ENCODE peak calls at places on chromosomes 3 and 15, in nine cellular contexts. M is heart left ventricle, T is breast epithelium, V is suprapubic skin, F is esophagus squamous epithelium, N is A549, S is lower leg skin, U is body of pancreas, Z is adrenal gland. O is an unnamed sample.

GRCh38 chr15:69462493-69463181 is 10.0 kb downstream of the RPLP1 start:
- DNase-seq in V (peak; percentile 98), M (peak; percentile 96), Z (peak; percentile 99), F (peak; percentile 55), S (peak; percentile 97), U (peak; percentile 95), T (peak; percentile 97), N (peak; percentile 100), O (peak; percentile 98)

GRCh38 chr3:49805367-49805782 is 2.3 kb downstream of the INKA1 start:
- DNase-seq in N (no peak), V (peak; percentile 92), S (peak; percentile 81), U (peak; percentile 83), F (no peak), M (peak; percentile 94), Z (peak; percentile 87), T (peak; percentile 74), O (peak; percentile 42)

GRCh38 chr3:32175607-32176197 is 62.8 kb upstream of the CMTM8 start:
- DNase-seq in U (peak; percentile 56), N (peak; percentile 56), V (no peak), M (no peak), T (no peak), S (peak; percentile 31), F (no peak), Z (no peak), O (no peak)

GRCh38 chr3:94453864-94454263 is 391.0 kb downstream of the NSUN3 start:
- DNase-seq in V (no peak), F (no peak), Z (no peak), S (no peak), T (no peak), N (no peak), U (no peak), M (no peak), O (no peak)

GRCh38 chr15:77921664-77922063 is 155.8 kb downstream of the TBC1D2B start:
- DNase-seq in F (no peak), U (no peak), T (no peak), M (peak; percentile 5), N (no peak), S (no peak), V (peak; percentile 44), Z (peak; percentile 14), O (peak; percentile 2)

GRCh38 chr3:26807272-26807671 is 184.7 kb downstream of the LRRC3B start:
- DNase-seq in Z (no peak), S (no peak), M (no peak), T (no peak), F (no peak), U (no peak), V (no peak), N (no peak), O (no peak)

GRCh38 chr15:65087873-65088642 is 11.5 kb downstream of the KBTBD13 start:
- DNase-seq in N (no peak), M (peak; percentile 84), V (no peak), S (no peak), T (no peak), U (no peak), Z (peak; percentile 66), F (no peak), O (peak; percentile 78)

GRCh38 chr15:52136471-52136993 is 24.0 kb upstream of the BCL2L10 start:
- DNase-seq in T (no peak), U (no peak), F (no peak), M (no peak), N (no peak), Z (no peak), V (no peak), S (no peak), O (no peak)

GRCh38 chr3:197550489-197550888 is 5.3 kb downstream of the BDH1 start:
- DNase-seq in T (no peak), Z (no peak), S (no peak), N (no peak), F (no peak), V (no peak), M (no peak), U (no peak), O (no peak)

GRCh38 chr3:106631378-106632083 is 745.7 kb upstream of the CCDC54 start:
- DNase-seq in Z (no peak), U (no peak), F (no peak), S (no peak), N (no peak), M (no peak), T (no peak), V (no peak), O (no peak)

GRCh38 chr15:31434418-31435255 is 108.0 kb downstream of the KLF13 start:
- DNase-seq in F (peak; percentile 36), U (no peak), M (peak; percentile 65), S (peak; percentile 75), V (peak; percentile 86), T (no peak), Z (peak; percentile 80), N (no peak), O (peak; percentile 82)

GRCh38 chr15:59372352-59373211 is at the start of gene MYO1E:
- DNase-seq in N (peak; percentile 100), U (peak; percentile 88), S (peak; percentile 94), M (peak; percentile 91), Z (peak; percentile 95), V (peak; percentile 92), T (peak; percentile 83), F (no peak), O (peak; percentile 92)

GRCh38 chr3:146308682-146309081 is 57.8 kb upstream of the PLSCR4 start:
- DNase-seq in M (no peak), N (no peak), F (no peak), Z (no peak), S (peak; percentile 44), V (no peak), T (no peak), U (no peak), O (no peak)

DNA sequence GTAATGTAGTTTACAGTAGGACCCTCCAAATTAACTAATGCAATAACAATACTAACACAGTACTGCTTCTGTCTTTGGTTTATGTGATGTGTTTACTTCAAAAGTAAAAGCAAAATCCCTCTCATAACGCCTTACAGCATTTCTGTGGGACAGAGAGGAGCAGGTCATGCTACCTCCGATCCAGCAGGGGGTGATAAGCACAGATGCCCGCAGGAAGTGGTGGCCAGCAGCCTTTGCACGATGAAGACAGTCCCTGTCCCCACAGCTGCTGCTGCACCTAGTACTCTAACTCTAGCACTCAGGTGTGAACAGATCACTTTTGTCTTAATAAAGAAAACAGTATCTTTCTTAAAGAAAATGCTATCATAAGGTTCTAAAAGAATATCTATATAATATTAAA is 38.3 kb downstream of the ANO10 start:
- DNase-seq in N (no peak), Z (no peak), M (no peak), T (no peak), V (no peak), F (no peak), U (no peak), S (no peak), O (no peak)
- TF ChIP-seq CTCF in N (no peak), Z (no peak), M (no peak), T (no peak), V (no peak), F (no peak), U (no peak), S (no peak), O (no peak)

DNA sequence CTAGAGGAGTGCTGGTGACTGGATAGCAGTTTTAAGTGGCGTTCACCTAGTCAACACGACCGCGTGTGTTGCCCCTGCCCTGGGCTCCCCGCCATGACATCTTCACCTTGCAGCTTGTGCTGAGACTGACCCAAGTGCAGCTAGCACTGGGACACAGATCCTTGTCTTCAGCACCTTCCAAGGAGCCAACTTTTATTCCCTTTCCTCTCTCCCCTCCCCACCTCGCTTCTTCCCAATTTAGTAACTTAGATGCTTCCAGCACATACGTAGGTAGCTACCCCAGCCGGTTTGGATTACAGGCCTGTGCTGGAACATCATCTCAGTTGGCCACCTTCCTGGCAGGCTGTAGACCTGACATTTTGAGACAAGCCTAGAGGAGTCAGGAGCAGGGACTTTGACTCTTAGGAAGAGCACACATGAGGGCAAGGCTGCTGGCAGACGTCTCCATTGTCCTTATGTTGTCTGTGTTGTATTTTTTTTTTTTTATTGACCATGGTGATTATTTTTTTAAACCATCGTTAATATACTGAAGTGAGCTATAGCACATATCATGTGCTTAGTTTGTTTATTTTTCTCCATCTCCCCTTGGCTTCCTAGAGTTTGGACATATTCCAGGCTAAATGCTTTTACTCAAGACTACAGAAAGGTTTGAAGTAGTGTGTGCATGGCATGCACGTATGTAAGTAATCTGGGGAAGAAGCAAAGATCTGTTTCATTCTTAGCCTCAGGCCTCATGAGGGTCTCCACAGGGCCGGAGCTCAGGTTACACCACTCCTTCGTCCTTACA is 61.0 kb downstream of the AAGAB start:
- DNase-seq in T (no peak), S (no peak), M (no peak), U (no peak), Z (no peak), F (no peak), V (no peak), N (no peak), O (no peak)
- TF ChIP-seq POLR2A in T (no peak), S (no peak), M (no peak), U (no peak), Z (no peak), F (no peak), V (no peak), N (no peak), O (no peak)

GRCh38 chr3:66083096-66083960 is 44.6 kb upstream of the MAGI1 start:
- DNase-seq in U (no peak), Z (no peak), N (no peak), F (no peak), S (no peak), M (no peak), V (no peak), T (no peak), O (no peak)
- TF ChIP-seq CTCF in U (no peak), Z (no peak), N (no peak), F (no peak), S (no peak), M (no peak), V (no peak), T (no peak), O (no peak)

GRCh38 chr15:39999538-39999937 is 39.4 kb downstream of the SRP14 start:
- DNase-seq in T (no peak), M (no peak), V (no peak), S (no peak), N (no peak), U (no peak), F (no peak), Z (no peak), O (no peak)

GRCh38 chr15:40006003-40006402 is 33.0 kb downstream of the SRP14 start:
- DNase-seq in S (no peak), M (no peak), T (no peak), U (no peak), F (no peak), V (no peak), Z (no peak), N (no peak), O (no peak)

GRCh38 chr15:40002295-40002694 is 36.7 kb downstream of the SRP14 start:
- DNase-seq in F (no peak), T (no peak), M (no peak), U (peak; percentile 23), Z (no peak), N (peak; percentile 29), V (no peak), S (no peak), O (no peak)

GRCh38 chr15:40006646-40007045 is 32.3 kb downstream of the SRP14 start:
- DNase-seq in Z (no peak), N (no peak), S (no peak), T (no peak), V (no peak), U (no peak), F (no peak), M (no peak), O (no peak)

DNA sequence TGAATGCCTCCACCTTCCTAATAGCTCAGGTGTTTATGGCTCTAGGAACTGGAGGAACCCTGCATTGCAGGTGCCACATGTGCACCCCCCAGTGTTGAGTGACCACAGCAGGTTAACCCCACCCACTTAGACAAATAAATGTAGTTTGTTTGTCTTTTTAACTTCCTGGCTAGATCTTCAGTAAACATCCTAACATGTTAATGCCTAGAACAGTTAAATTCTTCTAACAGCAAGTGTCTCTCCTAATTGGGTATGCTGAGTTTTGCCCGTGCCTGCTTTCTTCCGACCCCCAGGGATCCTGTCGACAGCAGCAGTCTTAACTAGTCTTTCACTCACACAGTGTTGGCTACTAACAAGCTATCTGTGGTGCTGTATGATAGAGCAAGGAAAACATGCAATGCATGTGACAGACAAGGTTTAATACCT is 35.5 kb downstream of the SRP14 start:
- DNase-seq in U (no peak), T (no peak), V (no peak), F (no peak), N (no peak), M (no peak), S (no peak), Z (no peak), O (no peak)
- TF ChIP-seq POLR2A in U (no peak), T (no peak), V (no peak), F (no peak), N (no peak), M (no peak), S (no peak), Z (no peak), O (no peak)

O was measured in upper lobe of left lung.